ENCODE peak calls at places on chromosomes 13 and 19, in four cellular contexts. One of them, this sample, is unnamed.

GRCh38 chr19:30978639-30979038 is 370.6 kb downstream of the TSHZ3 start:
- DNase-seq in IMR-90: no peak
- DNase-seq in H1: no peak
- DNase-seq in mesendoderm: no peak
- DNase-seq in this sample: no peak

GRCh38 chr13:46403851-46404731 is 17.0 kb upstream of the RUBCNL start:
- DNase-seq in IMR-90: no peak
- DNase-seq in H1: no peak
- DNase-seq in mesendoderm: peak
- DNase-seq in this sample: no peak

GRCh38 chr13:44474122-44474910 is 100.7 kb downstream of the SERP2 start:
- DNase-seq in mesendoderm: peak
- DNase-seq in H1: no peak
- DNase-seq in IMR-90: peak
- DNase-seq in this sample: no peak

GRCh38 chr13:44197791-44198770 is 175.5 kb upstream of the SERP2 start:
- DNase-seq in mesendoderm: no peak
- DNase-seq in H1: no peak
- DNase-seq in IMR-90: peak
- DNase-seq in this sample: no peak

GRCh38 chr13:99993660-99994455 is 12.3 kb downstream of the ZIC2 start:
- DNase-seq in H1: no peak
- DNase-seq in mesendoderm: no peak
- DNase-seq in IMR-90: no peak
- DNase-seq in this sample: no peak

GRCh38 chr19:40190891-40191835 is at the start of gene MAP3K10:
- DNase-seq in IMR-90: peak
- DNase-seq in H1: no peak
- DNase-seq in mesendoderm: peak
- DNase-seq in this sample: peak

GRCh38 chr13:42107006-42107405 is 58.6 kb downstream of the DGKH start:
- DNase-seq in IMR-90: no peak
- DNase-seq in mesendoderm: no peak
- DNase-seq in H1: no peak
- DNase-seq in this sample: no peak

GRCh38 chr19:14002571-14003278 is 3.4 kb downstream of the RFX1 start:
- DNase-seq in mesendoderm: no peak
- DNase-seq in H1: no peak
- DNase-seq in IMR-90: no peak
- DNase-seq in this sample: no peak

GRCh38 chr13:98821372-98822237 is 69.1 kb upstream of the SLC15A1 start:
- DNase-seq in IMR-90: no peak
- DNase-seq in H1: no peak
- DNase-seq in mesendoderm: no peak
- DNase-seq in this sample: no peak

GRCh38 chr13:86569974-86570373 is 770.8 kb upstream of the SLITRK6 start:
- DNase-seq in H1: no peak
- DNase-seq in IMR-90: no peak
- DNase-seq in mesendoderm: no peak
- DNase-seq in this sample: no peak

GRCh38 chr19:51398096-51398704 is 7.8 kb upstream of the C19orf84 start:
- DNase-seq in mesendoderm: peak
- DNase-seq in IMR-90: peak
- DNase-seq in H1: no peak
- DNase-seq in this sample: no peak

GRCh38 chr19:35044317-35045117 is 3.0 kb downstream of the HPN start:
- DNase-seq in H1: no peak
- DNase-seq in mesendoderm: peak
- DNase-seq in IMR-90: peak
- DNase-seq in this sample: peak

GRCh38 chr13:46903748-46904147 is 6.9 kb upstream of the HTR2A start:
- DNase-seq in IMR-90: peak
- DNase-seq in H1: no peak
- DNase-seq in mesendoderm: no peak
- DNase-seq in this sample: no peak

GRCh38 chr13:25908390-25908789 is 143.4 kb downstream of the SHISA2 start:
- DNase-seq in mesendoderm: peak
- DNase-seq in IMR-90: no peak
- DNase-seq in H1: no peak
- DNase-seq in this sample: no peak

GRCh38 chr19:29851769-29852521 is 40.2 kb downstream of the CCNE1 start:
- DNase-seq in mesendoderm: no peak
- DNase-seq in H1: no peak
- DNase-seq in IMR-90: no peak
- DNase-seq in this sample: no peak

GRCh38 chr19:32464279-32464678 is 58.7 kb downstream of the DPY19L3 start:
- DNase-seq in H1: no peak
- DNase-seq in mesendoderm: no peak
- DNase-seq in IMR-90: peak
- DNase-seq in this sample: no peak

GRCh38 chr13:40563350-40564125 is 102.9 kb downstream of the FOXO1 start:
- DNase-seq in IMR-90: no peak
- DNase-seq in H1: no peak
- DNase-seq in mesendoderm: no peak
- DNase-seq in this sample: no peak

GRCh38 chr19:29812080-29812880 is 489 bp downstream of the CCNE1 start:
- DNase-seq in mesendoderm: no peak
- DNase-seq in IMR-90: no peak
- DNase-seq in H1: no peak
- DNase-seq in this sample: no peak

GRCh38 chr13:72163671-72164070 is 296.7 kb upstream of the DACH1 start:
- DNase-seq in mesendoderm: no peak
- DNase-seq in H1: no peak
- DNase-seq in IMR-90: no peak
- DNase-seq in this sample: no peak

GRCh38 chr13:99214232-99214631 is 13.6 kb downstream of the UBAC2 start:
- DNase-seq in IMR-90: no peak
- DNase-seq in mesendoderm: no peak
- DNase-seq in H1: no peak
- DNase-seq in this sample: no peak

GRCh38 chr19:48174445-48175030 is 4.1 kb downstream of the ZSWIM9 start:
- DNase-seq in IMR-90: no peak
- DNase-seq in H1: no peak
- DNase-seq in mesendoderm: no peak
- DNase-seq in this sample: no peak

GRCh38 chr13:52459668-52460067 is 4.4 kb downstream of the CKAP2 start:
- DNase-seq in IMR-90: peak
- DNase-seq in H1: no peak
- DNase-seq in mesendoderm: no peak
- DNase-seq in this sample: no peak

GRCh38 chr19:54470991-54471782 is 1.9 kb downstream of the CDC42EP5 start:
- DNase-seq in H1: no peak
- DNase-seq in mesendoderm: no peak
- DNase-seq in IMR-90: no peak
- DNase-seq in this sample: peak
- H4K5ac ChIP-seq in H1: no peak
- H4K5ac ChIP-seq in mesendoderm: no peak
- H4K5ac ChIP-seq in IMR-90: no peak
- H4K5ac ChIP-seq in this sample: no peak

GRCh38 chr19:49580264-49581006 is at the start of gene NOSIP:
- DNase-seq in mesendoderm: peak
- DNase-seq in H1: peak
- DNase-seq in IMR-90: peak
- DNase-seq in this sample: peak

GRCh38 chr19:49581007-49581508 is at the start of gene PRRG2:
- DNase-seq in IMR-90: no peak
- DNase-seq in mesendoderm: peak
- DNase-seq in H1: no peak
- DNase-seq in this sample: peak

GRCh38 chr19:49579193-49579592 is 1.2 kb downstream of the NOSIP start:
- DNase-seq in IMR-90: no peak
- DNase-seq in mesendoderm: no peak
- DNase-seq in H1: no peak
- DNase-seq in this sample: no peak

GRCh38 chr19:49583239-49583638 is 2.1 kb downstream of the PRRG2 start:
- DNase-seq in mesendoderm: no peak
- DNase-seq in IMR-90: no peak
- DNase-seq in H1: no peak
- DNase-seq in this sample: no peak

GRCh38 chr19:49579947-49580263 is 451 bp downstream of the NOSIP start:
- DNase-seq in IMR-90: no peak
- DNase-seq in mesendoderm: no peak
- DNase-seq in H1: no peak
- DNase-seq in this sample: no peak
- H4K5ac ChIP-seq in IMR-90: no peak
- H4K5ac ChIP-seq in mesendoderm: no peak
- H4K5ac ChIP-seq in H1: no peak
- H4K5ac ChIP-seq in this sample: no peak

GRCh38 chr13:106173891-106174610 is 361.4 kb downstream of the EFNB2 start:
- DNase-seq in mesendoderm: no peak
- DNase-seq in IMR-90: no peak
- DNase-seq in H1: no peak
- DNase-seq in this sample: no peak

GRCh38 chr13:106178816-106179215 is 356.6 kb downstream of the EFNB2 start:
- DNase-seq in H1: no peak
- DNase-seq in mesendoderm: no peak
- DNase-seq in IMR-90: no peak
- DNase-seq in this sample: no peak

GRCh38 chr13:106173346-106173745 is 362.1 kb downstream of the EFNB2 start:
- DNase-seq in IMR-90: no peak
- DNase-seq in H1: no peak
- DNase-seq in mesendoderm: no peak
- DNase-seq in this sample: no peak

GRCh38 chr13:106176103-106176502 is 359.4 kb downstream of the EFNB2 start:
- DNase-seq in H1: no peak
- DNase-seq in IMR-90: peak
- DNase-seq in mesendoderm: peak
- DNase-seq in this sample: no peak

GRCh38 chr13:106177146-106177545 is 358.3 kb downstream of the EFNB2 start:
- DNase-seq in H1: no peak
- DNase-seq in mesendoderm: no peak
- DNase-seq in IMR-90: no peak
- DNase-seq in this sample: no peak
- H4K5ac ChIP-seq in H1: no peak
- H4K5ac ChIP-seq in mesendoderm: no peak
- H4K5ac ChIP-seq in IMR-90: no peak
- H4K5ac ChIP-seq in this sample: no peak

DNA sequence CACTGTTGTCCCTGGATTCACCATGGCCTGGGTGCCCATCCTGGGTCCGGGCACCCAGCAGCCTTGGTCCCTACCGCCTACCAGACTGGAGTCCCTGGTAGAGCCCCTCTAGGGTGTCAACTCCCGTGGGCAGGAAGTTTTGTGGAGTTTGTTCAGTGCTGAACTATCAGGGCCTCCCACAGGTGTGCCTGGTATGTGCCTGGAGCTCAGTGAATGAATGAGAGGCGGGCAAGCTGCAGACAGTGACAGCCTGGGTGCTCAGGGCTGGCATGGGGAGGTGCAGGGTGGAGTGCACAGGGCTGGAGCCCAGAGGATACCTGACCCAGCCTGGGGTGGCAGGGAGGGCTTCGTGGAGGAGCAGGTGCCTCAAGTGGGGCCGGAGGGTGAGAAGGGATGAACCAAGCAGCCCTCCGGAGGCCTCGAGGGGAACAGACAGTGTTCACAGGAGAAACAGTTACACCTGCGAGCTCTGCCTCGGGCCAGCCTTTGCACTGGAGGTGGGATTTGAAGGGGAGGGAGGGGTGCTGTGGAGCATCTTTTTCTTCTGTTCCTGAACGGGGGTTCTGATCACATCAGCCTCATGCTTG is 29.6 kb downstream of the PAK4 start:
- DNase-seq in H1: no peak
- DNase-seq in mesendoderm: no peak
- DNase-seq in IMR-90: no peak
- DNase-seq in this sample: no peak
- H4K5ac ChIP-seq in H1: no peak
- H4K5ac ChIP-seq in mesendoderm: no peak
- H4K5ac ChIP-seq in IMR-90: no peak
- H4K5ac ChIP-seq in this sample: no peak

GRCh38 chr19:57563547-57563946 is 3.9 kb upstream of the ZNF550 start:
- DNase-seq in IMR-90: no peak
- DNase-seq in H1: no peak
- DNase-seq in mesendoderm: no peak
- DNase-seq in this sample: no peak

GRCh38 chr19:57558525-57558924 is 1.1 kb downstream of the ZNF550 start:
- DNase-seq in H1: no peak
- DNase-seq in mesendoderm: peak
- DNase-seq in IMR-90: peak
- DNase-seq in this sample: no peak

GRCh38 chr19:57559404-57560025 is at the start of gene ZNF550:
- DNase-seq in mesendoderm: peak
- DNase-seq in IMR-90: peak
- DNase-seq in H1: no peak
- DNase-seq in this sample: peak

GRCh38 chr19:57559008-57559403 is 657 bp downstream of the ZNF550 start:
- DNase-seq in IMR-90: no peak
- DNase-seq in H1: no peak
- DNase-seq in mesendoderm: peak
- DNase-seq in this sample: peak

GRCh38 chr19:57560049-57560491 is 407 bp upstream of the ZNF550 start:
- DNase-seq in H1: no peak
- DNase-seq in mesendoderm: no peak
- DNase-seq in IMR-90: peak
- DNase-seq in this sample: no peak
- H4K5ac ChIP-seq in H1: no peak
- H4K5ac ChIP-seq in mesendoderm: no peak
- H4K5ac ChIP-seq in IMR-90: peak
- H4K5ac ChIP-seq in this sample: no peak

GRCh38 chr13:27631665-27632064 is 10.0 kb downstream of the POLR1D start:
- DNase-seq in IMR-90: no peak
- DNase-seq in mesendoderm: no peak
- DNase-seq in H1: no peak
- DNase-seq in this sample: no peak
- H4K5ac ChIP-seq in IMR-90: no peak
- H4K5ac ChIP-seq in mesendoderm: no peak
- H4K5ac ChIP-seq in H1: no peak
- H4K5ac ChIP-seq in this sample: no peak